ENCODE peak calls at places on chromosomes 16 and 17, in five cellular contexts. One of them, this sample, is unnamed.

GRCh38 chr16:19113577-19114358 is at the start of gene ITPRIPL2:
- DNase-seq in WERI-Rb-1: peak; percentile 60
- DNase-seq in left lung: peak; percentile 96
- DNase-seq in tibial artery: peak; percentile 90
- DNase-seq in heart right ventricle: peak; percentile 91
- DNase-seq in this sample: no peak

GRCh38 chr16:23296994-23297393 is 5.1 kb upstream of the SCNN1B start:
- DNase-seq in WERI-Rb-1: peak; percentile 66
- DNase-seq in left lung: no peak
- DNase-seq in tibial artery: no peak
- DNase-seq in heart right ventricle: no peak
- DNase-seq in this sample: no peak

GRCh38 chr16:79286646-79287423 is 313.7 kb downstream of the MAF start:
- DNase-seq in WERI-Rb-1: no peak
- DNase-seq in left lung: no peak
- DNase-seq in tibial artery: peak; percentile 43
- DNase-seq in heart right ventricle: peak; percentile 47
- DNase-seq in this sample: no peak

GRCh38 chr17:42673885-42674754 is 2.7 kb downstream of the PLEKHH3 start:
- DNase-seq in WERI-Rb-1: peak; percentile 75
- DNase-seq in left lung: no peak
- DNase-seq in tibial artery: peak; percentile 65
- DNase-seq in heart right ventricle: peak; percentile 81
- DNase-seq in this sample: no peak

GRCh38 chr17:65171753-65172152 is 34.6 kb downstream of the RGS9 start:
- DNase-seq in WERI-Rb-1: peak; percentile 36
- DNase-seq in left lung: no peak
- DNase-seq in tibial artery: no peak
- DNase-seq in heart right ventricle: no peak
- DNase-seq in this sample: no peak

GRCh38 chr16:61909074-61909473 is 127.2 kb downstream of the CDH8 start:
- DNase-seq in WERI-Rb-1: no peak
- DNase-seq in left lung: no peak
- DNase-seq in tibial artery: no peak
- DNase-seq in heart right ventricle: no peak
- DNase-seq in this sample: no peak

GRCh38 chr16:69924041-69924775 is 26.9 kb upstream of the CLEC18A start:
- DNase-seq in WERI-Rb-1: no peak
- DNase-seq in left lung: no peak
- DNase-seq in tibial artery: no peak
- DNase-seq in heart right ventricle: no peak
- DNase-seq in this sample: no peak

GRCh38 chr16:79170565-79171242 is 429.8 kb downstream of the MAF start:
- DNase-seq in WERI-Rb-1: no peak
- DNase-seq in left lung: no peak
- DNase-seq in tibial artery: peak; percentile 57
- DNase-seq in heart right ventricle: no peak
- DNase-seq in this sample: no peak

GRCh38 chr16:426906-427249 is 1.4 kb downstream of the RAB11FIP3 start:
- DNase-seq in WERI-Rb-1: no peak
- DNase-seq in left lung: peak; percentile 69
- DNase-seq in tibial artery: peak; percentile 27
- DNase-seq in heart right ventricle: no peak
- DNase-seq in this sample: no peak

GRCh38 chr16:82699711-82700495 is 73.1 kb downstream of the CDH13 start:
- DNase-seq in WERI-Rb-1: no peak
- DNase-seq in left lung: no peak
- DNase-seq in tibial artery: peak; percentile 40
- DNase-seq in heart right ventricle: no peak
- DNase-seq in this sample: no peak

GRCh38 chr16:13376174-13376573 is 474.8 kb downstream of the SHISA9 start:
- DNase-seq in WERI-Rb-1: no peak
- DNase-seq in left lung: no peak
- DNase-seq in tibial artery: no peak
- DNase-seq in heart right ventricle: no peak
- DNase-seq in this sample: no peak

GRCh38 chr16:49706620-49707355 is 149.1 kb downstream of the ZNF423 start:
- DNase-seq in WERI-Rb-1: no peak
- DNase-seq in left lung: no peak
- DNase-seq in tibial artery: no peak
- DNase-seq in heart right ventricle: no peak
- DNase-seq in this sample: no peak

GRCh38 chr16:12567602-12568001 is 236.1 kb downstream of the CPPED1 start:
- DNase-seq in WERI-Rb-1: no peak
- DNase-seq in left lung: no peak
- DNase-seq in tibial artery: no peak
- DNase-seq in heart right ventricle: no peak
- DNase-seq in this sample: no peak

GRCh38 chr16:24041834-24042631 is 206.2 kb downstream of the PRKCB start:
- DNase-seq in WERI-Rb-1: peak; percentile 78
- DNase-seq in left lung: no peak
- DNase-seq in tibial artery: peak; percentile 35
- DNase-seq in heart right ventricle: peak; percentile 56
- DNase-seq in this sample: peak; percentile 15

GRCh38 chr17:58187063-58187462 is 5.5 kb upstream of the EPX start:
- DNase-seq in WERI-Rb-1: no peak
- DNase-seq in left lung: no peak
- DNase-seq in tibial artery: no peak
- DNase-seq in heart right ventricle: no peak
- DNase-seq in this sample: no peak

GRCh38 chr17:73713136-73713535 is 68.9 kb upstream of the SDK2 start:
- DNase-seq in WERI-Rb-1: peak; percentile 78
- DNase-seq in left lung: no peak
- DNase-seq in tibial artery: no peak
- DNase-seq in heart right ventricle: no peak
- DNase-seq in this sample: no peak

GRCh38 chr17:71145486-71145885 is 975.3 kb upstream of the SOX9 start:
- DNase-seq in WERI-Rb-1: no peak
- DNase-seq in left lung: no peak
- DNase-seq in tibial artery: no peak
- DNase-seq in heart right ventricle: no peak
- DNase-seq in this sample: no peak

GRCh38 chr17:19238167-19238505 is 970 bp downstream of the EPN2 start:
- DNase-seq in WERI-Rb-1: peak; percentile 23
- DNase-seq in left lung: peak; percentile 79
- DNase-seq in tibial artery: peak; percentile 32
- DNase-seq in heart right ventricle: peak; percentile 38
- DNase-seq in this sample: no peak

GRCh38 chr17:58120195-58120822 is 27.9 kb upstream of the OR4D1 start:
- DNase-seq in WERI-Rb-1: no peak
- DNase-seq in left lung: no peak
- DNase-seq in tibial artery: peak; percentile 24
- DNase-seq in heart right ventricle: no peak
- DNase-seq in this sample: no peak

GRCh38 chr16:11224894-11225676 is 30.9 kb downstream of the SOCS1 start:
- DNase-seq in WERI-Rb-1: no peak
- DNase-seq in left lung: peak; percentile 79
- DNase-seq in tibial artery: no peak
- DNase-seq in heart right ventricle: peak; percentile 44
- DNase-seq in this sample: no peak

GRCh38 chr17:79936661-79937434 is 97.6 kb upstream of the CBX4 start:
- DNase-seq in WERI-Rb-1: no peak
- DNase-seq in left lung: peak; percentile 48
- DNase-seq in tibial artery: no peak
- DNase-seq in heart right ventricle: peak; percentile 15
- DNase-seq in this sample: no peak
- H3K27ac ChIP-seq in WERI-Rb-1: peak overlapping the region; percentile 68
- H3K27ac ChIP-seq in left lung: no peak overlapping the region
- H3K27ac ChIP-seq in tibial artery: no peak overlapping the region
- H3K27ac ChIP-seq in heart right ventricle: no peak overlapping the region
- H3K27ac ChIP-seq in this sample: no peak overlapping the region

GRCh38 chr17:2253362-2253761 is 50.2 kb downstream of the SMG6 start:
- DNase-seq in WERI-Rb-1: no peak
- DNase-seq in left lung: no peak
- DNase-seq in tibial artery: no peak
- DNase-seq in heart right ventricle: no peak
- DNase-seq in this sample: no peak
- H3K27ac ChIP-seq in WERI-Rb-1: no peak overlapping the region
- H3K27ac ChIP-seq in left lung: no peak overlapping the region
- H3K27ac ChIP-seq in tibial artery: no peak overlapping the region
- H3K27ac ChIP-seq in heart right ventricle: no peak overlapping the region
- H3K27ac ChIP-seq in this sample: no peak overlapping the region

GRCh38 chr16:6165330-6165984 is 1067.9 kb upstream of the EEF2KMT start:
- DNase-seq in WERI-Rb-1: no peak
- DNase-seq in left lung: no peak
- DNase-seq in tibial artery: no peak
- DNase-seq in heart right ventricle: no peak
- DNase-seq in this sample: no peak

DNA sequence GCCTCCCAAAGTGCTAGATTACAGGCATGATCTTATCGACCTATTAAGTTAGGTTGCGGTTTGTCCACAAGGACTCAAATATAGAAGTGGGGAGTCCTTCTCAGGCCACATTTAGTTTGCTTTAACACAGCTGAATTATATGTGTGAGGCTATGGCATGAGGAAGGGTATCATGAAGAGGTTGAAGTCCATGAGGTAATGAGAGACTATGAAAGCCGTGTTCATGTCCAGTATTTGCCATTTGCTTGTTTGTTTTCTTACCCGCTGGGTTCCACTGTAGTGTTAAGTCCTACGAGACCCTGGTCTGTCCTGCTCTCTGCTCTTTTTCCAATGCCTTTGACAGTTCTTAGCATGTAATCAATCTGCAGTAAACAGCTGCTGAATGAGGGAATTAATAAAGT is 1072.4 kb upstream of the EEF2KMT start:
- DNase-seq in WERI-Rb-1: no peak
- DNase-seq in left lung: no peak
- DNase-seq in tibial artery: no peak
- DNase-seq in heart right ventricle: no peak
- DNase-seq in this sample: no peak
- H3K27ac ChIP-seq in WERI-Rb-1: no peak overlapping the region
- H3K27ac ChIP-seq in left lung: no peak overlapping the region
- H3K27ac ChIP-seq in tibial artery: no peak overlapping the region
- H3K27ac ChIP-seq in heart right ventricle: no peak overlapping the region
- H3K27ac ChIP-seq in this sample: no peak overlapping the region

GRCh38 chr16:67034478-67034877 is 5.5 kb downstream of the CBFB start:
- DNase-seq in WERI-Rb-1: no peak
- DNase-seq in left lung: no peak
- DNase-seq in tibial artery: no peak
- DNase-seq in heart right ventricle: no peak
- DNase-seq in this sample: no peak
- H3K27ac ChIP-seq in WERI-Rb-1: no peak overlapping the region
- H3K27ac ChIP-seq in left lung: no peak overlapping the region
- H3K27ac ChIP-seq in tibial artery: no peak overlapping the region
- H3K27ac ChIP-seq in heart right ventricle: no peak overlapping the region
- H3K27ac ChIP-seq in this sample: no peak overlapping the region

GRCh38 chr16:88866151-88866920 is at the start of gene PABPN1L:
- DNase-seq in WERI-Rb-1: peak; percentile 63
- DNase-seq in left lung: no peak
- DNase-seq in tibial artery: no peak
- DNase-seq in heart right ventricle: no peak
- DNase-seq in this sample: no peak
- H3K27ac ChIP-seq in WERI-Rb-1: peak within 1 kb of the TSS; percentile 52
- H3K27ac ChIP-seq in left lung: no peak within 1 kb of the TSS
- H3K27ac ChIP-seq in tibial artery: no peak within 1 kb of the TSS
- H3K27ac ChIP-seq in heart right ventricle: no peak within 1 kb of the TSS
- H3K27ac ChIP-seq in this sample: no peak within 1 kb of the TSS

DNA sequence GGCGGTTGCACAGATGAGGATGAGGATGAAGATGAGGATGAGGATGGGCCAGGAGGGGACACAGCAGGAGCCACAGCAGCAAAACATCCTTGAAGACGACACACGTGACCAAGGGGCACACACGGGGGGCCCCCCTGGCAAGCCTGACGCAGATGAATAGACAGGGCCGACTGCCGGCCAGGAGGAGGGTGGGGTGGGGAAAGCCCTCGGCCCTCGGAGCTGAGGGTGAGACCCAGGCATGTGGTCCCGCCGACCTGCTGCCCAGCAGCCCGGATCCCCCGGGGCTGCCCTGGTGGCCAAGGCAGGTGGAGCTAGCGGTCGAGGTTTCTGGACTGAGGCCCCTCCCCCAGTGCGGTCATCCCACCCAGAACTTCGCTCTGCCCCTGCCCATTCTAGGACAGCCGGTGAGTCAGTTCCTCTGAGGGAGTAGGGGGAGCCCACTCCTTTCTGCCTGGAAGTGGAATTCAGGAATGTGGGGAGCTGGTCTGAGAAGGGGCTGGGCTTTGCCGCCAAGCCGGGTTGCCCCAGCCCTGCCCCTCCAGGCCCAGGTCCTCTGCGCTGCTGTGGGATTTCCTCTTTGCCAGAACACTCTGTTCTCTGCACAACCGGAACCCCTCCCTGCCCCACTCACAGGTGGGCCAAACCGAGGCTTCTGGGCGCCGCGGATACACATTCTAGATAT is 9.9 kb downstream of the CYGB start:
- DNase-seq in WERI-Rb-1: no peak
- DNase-seq in left lung: peak; percentile 89
- DNase-seq in tibial artery: no peak
- DNase-seq in heart right ventricle: peak; percentile 76
- DNase-seq in this sample: no peak
- H3K27ac ChIP-seq in WERI-Rb-1: no peak overlapping the region
- H3K27ac ChIP-seq in left lung: peak overlapping the region; percentile 89
- H3K27ac ChIP-seq in tibial artery: peak overlapping the region; percentile 81
- H3K27ac ChIP-seq in heart right ventricle: peak overlapping the region; percentile 93
- H3K27ac ChIP-seq in this sample: peak overlapping the region; percentile 52

DNA sequence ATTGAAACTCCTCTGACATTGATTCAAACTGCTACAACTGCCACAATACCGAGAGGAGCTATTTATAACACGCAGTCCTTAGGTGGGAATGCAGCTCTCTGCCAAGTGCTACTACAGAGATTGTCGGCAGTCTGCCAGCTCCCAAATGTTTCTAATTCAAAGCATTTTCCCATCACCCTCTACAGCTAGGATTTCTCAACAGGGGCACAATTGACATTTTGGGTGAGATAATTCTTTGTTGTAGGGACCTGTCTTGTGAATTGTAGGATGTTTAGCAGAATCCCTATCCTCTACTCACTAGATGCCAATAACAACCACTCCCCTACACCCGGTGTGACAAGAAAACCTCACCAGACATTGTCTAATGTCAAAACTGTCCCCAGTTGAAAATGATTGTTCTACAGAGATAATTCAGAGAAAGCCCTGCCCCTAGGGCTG is 7.8 kb upstream of the N4BP1 start:
- DNase-seq in WERI-Rb-1: no peak
- DNase-seq in left lung: no peak
- DNase-seq in tibial artery: no peak
- DNase-seq in heart right ventricle: peak; percentile 45
- DNase-seq in this sample: peak; percentile 31
- H3K27ac ChIP-seq in WERI-Rb-1: no peak overlapping the region
- H3K27ac ChIP-seq in left lung: peak overlapping the region; percentile 42
- H3K27ac ChIP-seq in tibial artery: no peak overlapping the region
- H3K27ac ChIP-seq in heart right ventricle: peak overlapping the region; percentile 57
- H3K27ac ChIP-seq in this sample: no peak overlapping the region